ENCODE peak calls at places on chromosomes 3 and 15, in four cellular contexts. M is pancreas, H is lower lobe of right lung, Y is kidney. O is an unnamed sample.

GRCh38 chr3:28224430-28224829 is 17.0 kb upstream of the CMC1 start:
- DNase-seq in M (no peak), H (no peak), Y (no peak), O (no peak)

GRCh38 chr3:72595376-72595775 is 252.9 kb downstream of the SHQ1 start:
- DNase-seq in M (no peak), H (no peak), Y (no peak), O (no peak)

GRCh38 chr3:3110749-3111361 is 681 bp upstream of the IL5RA start:
- DNase-seq in M (no peak), H (no peak), Y (no peak), O (no peak)

GRCh38 chr3:168036654-168037419 is 58.9 kb downstream of the GOLIM4 start:
- DNase-seq in M (peak; percentile 50), H (no peak), Y (no peak), O (no peak)

GRCh38 chr3:126024049-126024854 is 55.3 kb downstream of the ROPN1B start:
- DNase-seq in M (no peak), H (no peak), Y (no peak), O (no peak)

GRCh38 chr3:197600796-197601565 is 45.2 kb upstream of the BDH1 start:
- DNase-seq in M (no peak), H (no peak), Y (no peak), O (no peak)

GRCh38 chr15:83653639-83654378 is at the start of gene ADAMTSL3:
- DNase-seq in M (peak; percentile 90), H (peak; percentile 81), Y (peak; percentile 93), O (peak; percentile 20)

GRCh38 chr3:162704238-162704637 is 1207.6 kb downstream of the OTOL1 start:
- DNase-seq in M (no peak), H (no peak), Y (no peak), O (no peak)

GRCh38 chr3:194142156-194142910 is 6.4 kb downstream of the HES1 start:
- DNase-seq in M (no peak), H (no peak), Y (no peak), O (no peak)

GRCh38 chr3:90145094-90145810 is 1037.8 kb downstream of the EPHA3 start:
- DNase-seq in M (no peak), H (no peak), Y (no peak), O (no peak)

GRCh38 chr15:55457401-55458022 is 49.2 kb downstream of the PIERCE2 start:
- DNase-seq in M (no peak), H (peak; percentile 71), Y (no peak), O (no peak)

GRCh38 chr15:90456236-90456635 is 68.2 kb downstream of the IQGAP1 start:
- DNase-seq in M (no peak), H (no peak), Y (no peak), O (no peak)

GRCh38 chr15:38853608-38854007 is 289.0 kb upstream of the RASGRP1 start:
- DNase-seq in M (no peak), H (no peak), Y (no peak), O (peak; percentile 41)

GRCh38 chr3:177440456-177441105 is 243.3 kb upstream of the TBL1XR1 start:
- DNase-seq in M (no peak), H (no peak), Y (no peak), O (no peak)

GRCh38 chr15:62928996-62929350 is 113.6 kb upstream of the TPM1 start:
- DNase-seq in M (no peak), H (no peak), Y (no peak), O (no peak)

GRCh38 chr15:63296195-63296594 is 18.8 kb downstream of the APH1B start:
- DNase-seq in M (no peak), H (no peak), Y (no peak), O (no peak)

GRCh38 chr3:169133178-169134161 is 530.0 kb downstream of the MECOM start:
- DNase-seq in M (no peak), H (no peak), Y (no peak), O (no peak)
- H3K4me3 ChIP-seq in M (no peak overlapping the region), H (no peak overlapping the region), Y (no peak overlapping the region), O (no peak overlapping the region)

DNA sequence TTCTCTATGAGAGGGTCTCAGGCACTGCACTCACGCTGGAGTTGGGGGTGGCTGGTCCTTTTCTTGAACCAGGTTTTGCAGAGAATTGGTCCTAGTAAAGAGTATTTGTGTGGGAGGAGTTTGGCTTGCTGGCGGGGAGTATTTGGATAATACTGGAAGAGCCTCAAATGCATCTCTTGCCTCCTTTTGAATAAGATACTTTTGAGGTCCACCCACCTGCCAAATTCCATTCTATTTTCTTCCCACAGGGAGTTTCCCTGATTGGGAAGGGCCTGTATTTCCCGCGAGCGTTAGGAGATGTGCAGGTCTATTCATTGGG is 452 bp upstream of the RASA2 start:
- DNase-seq in M (peak; percentile 23), H (no peak), Y (no peak), O (no peak)
- H3K4me3 ChIP-seq in M (peak overlapping the region; percentile 77), H (peak overlapping the region; percentile 88), Y (peak overlapping the region; percentile 56), O (peak overlapping the region; percentile 36)

GRCh38 chr3:50270841-50271240 is 1.9 kb downstream of the SEMA3B start:
- DNase-seq in M (no peak), H (no peak), Y (no peak), O (no peak)

GRCh38 chr3:50271314-50272072 is 2.5 kb downstream of the SEMA3B start:
- DNase-seq in M (peak; percentile 33), H (no peak), Y (no peak), O (no peak)

GRCh38 chr3:50269977-50270413 is 1.0 kb downstream of the SEMA3B start:
- DNase-seq in M (no peak), H (no peak), Y (no peak), O (no peak)

GRCh38 chr3:50269460-50269859 is 513 bp downstream of the SEMA3B start:
- DNase-seq in M (no peak), H (no peak), Y (no peak), O (no peak)

GRCh38 chr3:50270422-50270831 is 1.5 kb downstream of the SEMA3B start:
- DNase-seq in M (peak; percentile 32), H (no peak), Y (no peak), O (no peak)
- H3K4me3 ChIP-seq in M (peak overlapping the region; percentile 58), H (peak overlapping the region; percentile 62), Y (peak overlapping the region; percentile 73), O (no peak overlapping the region)

DNA sequence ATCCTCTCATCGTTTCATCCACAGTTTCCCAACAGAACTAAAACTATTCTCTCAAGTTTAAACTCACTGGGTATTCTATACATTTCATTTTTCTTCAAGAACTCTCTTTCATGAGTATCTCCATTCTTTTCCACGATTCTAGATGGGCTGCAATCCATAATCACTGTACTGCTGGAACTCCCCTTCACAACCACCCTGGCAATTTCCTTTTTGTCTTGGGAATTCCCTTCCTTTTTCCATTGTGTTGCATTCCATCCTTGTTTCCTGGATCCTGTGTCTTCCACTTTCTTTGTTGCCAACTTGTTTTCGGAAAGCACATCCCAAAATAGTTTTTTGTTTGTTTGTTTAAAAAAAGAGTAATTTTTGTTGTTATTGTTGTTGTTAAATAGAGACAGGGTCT is 67.0 kb upstream of the FBN1 start:
- DNase-seq in M (no peak), H (no peak), Y (no peak), O (no peak)
- H3K4me3 ChIP-seq in M (no peak overlapping the region), H (no peak overlapping the region), Y (no peak overlapping the region), O (no peak overlapping the region)

GRCh38 chr15:42491540-42492225 is 742 bp upstream of the ZNF106 start:
- DNase-seq in M (no peak), H (no peak), Y (peak; percentile 60), O (no peak)
- H3K4me3 ChIP-seq in M (peak overlapping the region; percentile 70), H (peak overlapping the region; percentile 94), Y (peak overlapping the region; percentile 99), O (peak overlapping the region; percentile 91)

DNA sequence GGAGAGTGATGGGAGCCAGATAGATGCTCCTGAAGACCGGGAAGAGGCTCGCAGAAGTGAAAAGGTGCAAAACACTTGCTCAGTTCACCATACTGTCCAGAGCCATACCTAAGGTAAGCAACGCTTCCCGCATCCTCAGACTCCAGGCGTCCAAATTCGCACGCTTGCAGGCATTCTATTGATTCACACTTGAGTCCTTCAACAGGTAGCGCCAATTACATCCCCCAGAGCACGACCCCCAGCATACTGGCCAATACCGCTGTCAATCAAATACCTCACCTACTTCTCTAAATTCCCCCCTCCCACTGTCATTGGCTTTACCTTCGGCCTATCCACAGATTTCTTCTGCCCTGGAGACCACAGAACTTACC is 361 bp upstream of the STXBP5L start:
- DNase-seq in M (no peak), H (no peak), Y (no peak), O (no peak)
- H3K4me3 ChIP-seq in M (peak overlapping the region; percentile 58), H (peak overlapping the region; percentile 43), Y (no peak overlapping the region), O (peak overlapping the region; percentile 64)

O was measured in iPS DF 6.9.